ENCODE peak calls at places on chromosomes 3 and 15, in seven cellular contexts. One of them, this sample, is unnamed.

GRCh38 chr15:71011503-71012155 is 103.6 kb upstream of the THSD4 start:
- DNase-seq in prostate gland: peak; percentile 46
- DNase-seq in sigmoid colon: no peak
- DNase-seq in GM23338: peak; percentile 60
- DNase-seq in HCT116: peak; percentile 28
- DNase-seq in HepG2: peak; percentile 3
- DNase-seq in SK-N-SH: peak; percentile 6
- DNase-seq in this sample: no peak

GRCh38 chr15:101426761-101427333 is 62.7 kb downstream of the PCSK6 start:
- DNase-seq in sigmoid colon: no peak
- DNase-seq in HepG2: no peak
- DNase-seq in HCT116: no peak
- DNase-seq in prostate gland: no peak
- DNase-seq in GM23338: no peak
- DNase-seq in SK-N-SH: no peak
- DNase-seq in this sample: no peak

GRCh38 chr15:56886878-56887781 is 31.3 kb upstream of the TCF12 start:
- DNase-seq in HepG2: peak; percentile 88
- DNase-seq in SK-N-SH: peak; percentile 95
- DNase-seq in HCT116: peak; percentile 86
- DNase-seq in sigmoid colon: peak; percentile 97
- DNase-seq in prostate gland: peak; percentile 93
- DNase-seq in GM23338: peak; percentile 95
- DNase-seq in this sample: peak; percentile 87

GRCh38 chr3:192054881-192055280 is 593.9 kb downstream of the PYDC2 start:
- DNase-seq in SK-N-SH: no peak
- DNase-seq in HCT116: no peak
- DNase-seq in HepG2: no peak
- DNase-seq in GM23338: no peak
- DNase-seq in prostate gland: no peak
- DNase-seq in sigmoid colon: no peak
- DNase-seq in this sample: no peak

GRCh38 chr15:74192751-74193150 is 9.8 kb downstream of the STRA6 start:
- DNase-seq in SK-N-SH: no peak
- DNase-seq in HCT116: no peak
- DNase-seq in prostate gland: no peak
- DNase-seq in HepG2: no peak
- DNase-seq in GM23338: no peak
- DNase-seq in sigmoid colon: no peak
- DNase-seq in this sample: no peak

GRCh38 chr3:71380096-71380495 is 203.4 kb downstream of the FOXP1 start:
- DNase-seq in sigmoid colon: no peak
- DNase-seq in GM23338: peak; percentile 50
- DNase-seq in HCT116: no peak
- DNase-seq in prostate gland: no peak
- DNase-seq in HepG2: peak; percentile 57
- DNase-seq in SK-N-SH: peak; percentile 18
- DNase-seq in this sample: no peak

GRCh38 chr15:74251187-74251811 is 15.2 kb downstream of the CCDC33 start:
- DNase-seq in SK-N-SH: peak; percentile 54
- DNase-seq in sigmoid colon: no peak
- DNase-seq in HepG2: no peak
- DNase-seq in HCT116: no peak
- DNase-seq in prostate gland: peak; percentile 88
- DNase-seq in GM23338: no peak
- DNase-seq in this sample: peak; percentile 84

GRCh38 chr15:38555686-38556334 is 8.8 kb downstream of the RASGRP1 start:
- DNase-seq in sigmoid colon: no peak
- DNase-seq in SK-N-SH: no peak
- DNase-seq in HepG2: no peak
- DNase-seq in HCT116: no peak
- DNase-seq in prostate gland: no peak
- DNase-seq in GM23338: no peak
- DNase-seq in this sample: no peak

GRCh38 chr15:22930782-22931484 is 49.2 kb downstream of the CYFIP1 start:
- DNase-seq in SK-N-SH: no peak
- DNase-seq in HepG2: no peak
- DNase-seq in HCT116: no peak
- DNase-seq in sigmoid colon: no peak
- DNase-seq in GM23338: no peak
- DNase-seq in prostate gland: peak; percentile 55
- DNase-seq in this sample: peak; percentile 57

GRCh38 chr15:63353261-63353660 is 28.4 kb downstream of the CA12 start:
- DNase-seq in HepG2: no peak
- DNase-seq in sigmoid colon: peak; percentile 15
- DNase-seq in HCT116: no peak
- DNase-seq in SK-N-SH: no peak
- DNase-seq in prostate gland: no peak
- DNase-seq in GM23338: no peak
- DNase-seq in this sample: no peak

GRCh38 chr15:56040081-56041035 is 46.9 kb upstream of the NEDD4 start:
- DNase-seq in GM23338: peak; percentile 54
- DNase-seq in SK-N-SH: no peak
- DNase-seq in sigmoid colon: peak; percentile 87
- DNase-seq in HCT116: peak; percentile 88
- DNase-seq in prostate gland: peak; percentile 76
- DNase-seq in HepG2: peak; percentile 80
- DNase-seq in this sample: no peak

GRCh38 chr3:13414040-13414729 is 5.9 kb downstream of the NUP210 start:
- DNase-seq in HCT116: no peak
- DNase-seq in HepG2: no peak
- DNase-seq in GM23338: no peak
- DNase-seq in sigmoid colon: no peak
- DNase-seq in SK-N-SH: no peak
- DNase-seq in prostate gland: no peak
- DNase-seq in this sample: no peak

GRCh38 chr3:192801985-192802384 is 74.6 kb upstream of the FGF12 start:
- DNase-seq in SK-N-SH: no peak
- DNase-seq in HCT116: no peak
- DNase-seq in GM23338: no peak
- DNase-seq in prostate gland: no peak
- DNase-seq in HepG2: no peak
- DNase-seq in sigmoid colon: no peak
- DNase-seq in this sample: no peak

GRCh38 chr3:61009025-61009424 is 242.2 kb downstream of the FHIT start:
- DNase-seq in GM23338: peak; percentile 55
- DNase-seq in sigmoid colon: no peak
- DNase-seq in HCT116: no peak
- DNase-seq in SK-N-SH: no peak
- DNase-seq in HepG2: no peak
- DNase-seq in prostate gland: no peak
- DNase-seq in this sample: no peak

GRCh38 chr3:100518983-100519382 is 26.6 kb downstream of the TMEM45A start:
- DNase-seq in HepG2: no peak
- DNase-seq in sigmoid colon: no peak
- DNase-seq in GM23338: no peak
- DNase-seq in prostate gland: no peak
- DNase-seq in HCT116: no peak
- DNase-seq in SK-N-SH: no peak
- DNase-seq in this sample: no peak

GRCh38 chr3:160810360-160810759 is 54.3 kb downstream of the PPM1L start:
- DNase-seq in sigmoid colon: no peak
- DNase-seq in GM23338: no peak
- DNase-seq in HCT116: no peak
- DNase-seq in SK-N-SH: no peak
- DNase-seq in prostate gland: no peak
- DNase-seq in HepG2: no peak
- DNase-seq in this sample: no peak

GRCh38 chr15:48946088-48946839 is 17.5 kb downstream of the SHC4 start:
- DNase-seq in HepG2: no peak
- DNase-seq in GM23338: no peak
- DNase-seq in HCT116: no peak
- DNase-seq in sigmoid colon: no peak
- DNase-seq in prostate gland: no peak
- DNase-seq in SK-N-SH: no peak
- DNase-seq in this sample: no peak

GRCh38 chr3:85821130-85821756 is 862.5 kb downstream of the CADM2 start:
- DNase-seq in sigmoid colon: no peak
- DNase-seq in prostate gland: no peak
- DNase-seq in SK-N-SH: peak; percentile 5
- DNase-seq in GM23338: peak; percentile 73
- DNase-seq in HepG2: peak; percentile 23
- DNase-seq in HCT116: no peak
- DNase-seq in this sample: no peak

GRCh38 chr3:190220362-190220761 is 99.7 kb upstream of the P3H2 start:
- DNase-seq in sigmoid colon: no peak
- DNase-seq in HepG2: no peak
- DNase-seq in GM23338: no peak
- DNase-seq in prostate gland: no peak
- DNase-seq in SK-N-SH: no peak
- DNase-seq in HCT116: no peak
- DNase-seq in this sample: no peak

GRCh38 chr3:186524616-186525015 is 19.6 kb downstream of the CRYGS start:
- DNase-seq in sigmoid colon: no peak
- DNase-seq in GM23338: no peak
- DNase-seq in HCT116: no peak
- DNase-seq in prostate gland: no peak
- DNase-seq in HepG2: no peak
- DNase-seq in SK-N-SH: no peak
- DNase-seq in this sample: no peak

GRCh38 chr15:34754674-34755418 is at the start of gene GJD2:
- DNase-seq in GM23338: peak; percentile 85
- DNase-seq in prostate gland: no peak
- DNase-seq in HepG2: no peak
- DNase-seq in HCT116: no peak
- DNase-seq in sigmoid colon: no peak
- DNase-seq in SK-N-SH: peak; percentile 82
- DNase-seq in this sample: no peak

GRCh38 chr3:122967376-122968164 is 60.0 kb downstream of the SEMA5B start:
- DNase-seq in GM23338: no peak
- DNase-seq in sigmoid colon: no peak
- DNase-seq in HCT116: no peak
- DNase-seq in prostate gland: no peak
- DNase-seq in SK-N-SH: no peak
- DNase-seq in HepG2: no peak
- DNase-seq in this sample: no peak

GRCh38 chr3:170697131-170697530 is 111.3 kb upstream of the SLC7A14 start:
- DNase-seq in HCT116: no peak
- DNase-seq in GM23338: no peak
- DNase-seq in HepG2: no peak
- DNase-seq in prostate gland: no peak
- DNase-seq in sigmoid colon: no peak
- DNase-seq in SK-N-SH: no peak
- DNase-seq in this sample: no peak

GRCh38 chr3:38027466-38028465 is 1.7 kb downstream of the PLCD1 start:
- DNase-seq in HCT116: no peak
- DNase-seq in prostate gland: no peak
- DNase-seq in GM23338: no peak
- DNase-seq in sigmoid colon: no peak
- DNase-seq in HepG2: no peak
- DNase-seq in SK-N-SH: no peak
- DNase-seq in this sample: peak; percentile 53

GRCh38 chr15:91223902-91224301 is 123.8 kb downstream of the SV2B start:
- DNase-seq in GM23338: no peak
- DNase-seq in prostate gland: no peak
- DNase-seq in HepG2: no peak
- DNase-seq in sigmoid colon: no peak
- DNase-seq in HCT116: no peak
- DNase-seq in SK-N-SH: no peak
- DNase-seq in this sample: no peak

GRCh38 chr3:188571531-188572115 is 417.7 kb downstream of the LPP start:
- DNase-seq in GM23338: no peak
- DNase-seq in SK-N-SH: no peak
- DNase-seq in HepG2: no peak
- DNase-seq in prostate gland: no peak
- DNase-seq in HCT116: no peak
- DNase-seq in sigmoid colon: no peak
- DNase-seq in this sample: no peak

GRCh38 chr3:24641628-24642027 is 147.0 kb upstream of the THRB start:
- DNase-seq in GM23338: no peak
- DNase-seq in SK-N-SH: no peak
- DNase-seq in HepG2: no peak
- DNase-seq in prostate gland: no peak
- DNase-seq in HCT116: no peak
- DNase-seq in sigmoid colon: no peak
- DNase-seq in this sample: no peak

GRCh38 chr3:151558621-151559020 is 97.8 kb upstream of the IGSF10 start:
- DNase-seq in GM23338: no peak
- DNase-seq in SK-N-SH: no peak
- DNase-seq in HCT116: no peak
- DNase-seq in HepG2: no peak
- DNase-seq in prostate gland: no peak
- DNase-seq in sigmoid colon: no peak
- DNase-seq in this sample: no peak
- TF ChIP-seq POLR2AphosphoS5 in GM23338: no peak
- TF ChIP-seq POLR2AphosphoS5 in SK-N-SH: no peak
- TF ChIP-seq POLR2AphosphoS5 in HCT116: no peak
- TF ChIP-seq POLR2AphosphoS5 in HepG2: no peak
- TF ChIP-seq POLR2AphosphoS5 in prostate gland: no peak
- TF ChIP-seq POLR2AphosphoS5 in sigmoid colon: no peak
- TF ChIP-seq POLR2AphosphoS5 in this sample: no peak

DNA sequence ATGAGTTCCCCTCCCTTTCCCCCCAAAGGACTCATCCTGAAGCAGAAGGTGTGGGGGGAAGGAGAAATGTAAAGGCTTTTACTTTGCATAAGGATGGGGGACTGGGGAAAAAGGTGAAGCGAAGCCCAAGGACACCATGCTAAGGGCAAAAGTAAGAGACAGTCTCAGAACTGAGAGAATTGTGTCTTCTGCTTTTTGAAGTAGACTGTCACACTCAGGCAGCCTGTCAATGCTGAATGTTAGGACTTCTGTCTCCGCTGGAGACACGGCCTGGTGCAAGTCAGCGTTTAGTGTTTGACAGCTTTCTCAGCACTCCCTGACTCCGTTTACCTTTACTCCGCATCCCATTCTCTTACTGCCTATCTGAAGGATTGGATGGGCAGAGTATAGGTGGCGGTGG is 13.8 kb downstream of the RBM5 start:
- DNase-seq in GM23338: no peak
- DNase-seq in HepG2: no peak
- DNase-seq in HCT116: no peak
- DNase-seq in SK-N-SH: no peak
- DNase-seq in sigmoid colon: no peak
- DNase-seq in prostate gland: no peak
- DNase-seq in this sample: no peak
- TF ChIP-seq POLR2AphosphoS5 in GM23338: no peak
- TF ChIP-seq POLR2AphosphoS5 in HepG2: no peak
- TF ChIP-seq POLR2AphosphoS5 in HCT116: no peak
- TF ChIP-seq POLR2AphosphoS5 in SK-N-SH: no peak
- TF ChIP-seq POLR2AphosphoS5 in sigmoid colon: no peak
- TF ChIP-seq POLR2AphosphoS5 in prostate gland: no peak
- TF ChIP-seq POLR2AphosphoS5 in this sample: no peak

GRCh38 chr3:172974969-172975368 is 166.1 kb downstream of the SPATA16 start:
- DNase-seq in HepG2: no peak
- DNase-seq in GM23338: no peak
- DNase-seq in sigmoid colon: no peak
- DNase-seq in HCT116: no peak
- DNase-seq in prostate gland: no peak
- DNase-seq in SK-N-SH: no peak
- DNase-seq in this sample: no peak

GRCh38 chr3:172973799-172974198 is 167.2 kb downstream of the SPATA16 start:
- DNase-seq in prostate gland: no peak
- DNase-seq in HCT116: no peak
- DNase-seq in sigmoid colon: no peak
- DNase-seq in HepG2: no peak
- DNase-seq in SK-N-SH: no peak
- DNase-seq in GM23338: no peak
- DNase-seq in this sample: no peak

GRCh38 chr3:172972717-172973116 is 168.3 kb downstream of the SPATA16 start:
- DNase-seq in GM23338: no peak
- DNase-seq in SK-N-SH: no peak
- DNase-seq in sigmoid colon: no peak
- DNase-seq in HCT116: no peak
- DNase-seq in prostate gland: no peak
- DNase-seq in HepG2: no peak
- DNase-seq in this sample: no peak
- TF ChIP-seq POLR2AphosphoS5 in GM23338: no peak
- TF ChIP-seq POLR2AphosphoS5 in SK-N-SH: no peak
- TF ChIP-seq POLR2AphosphoS5 in sigmoid colon: no peak
- TF ChIP-seq POLR2AphosphoS5 in HCT116: no peak
- TF ChIP-seq POLR2AphosphoS5 in prostate gland: no peak
- TF ChIP-seq POLR2AphosphoS5 in HepG2: no peak
- TF ChIP-seq POLR2AphosphoS5 in this sample: no peak

GRCh38 chr3:82048711-82049110 is 287.3 kb upstream of the GBE1 start:
- DNase-seq in HCT116: no peak
- DNase-seq in prostate gland: no peak
- DNase-seq in HepG2: no peak
- DNase-seq in SK-N-SH: no peak
- DNase-seq in sigmoid colon: no peak
- DNase-seq in GM23338: no peak
- DNase-seq in this sample: no peak
- TF ChIP-seq POLR2AphosphoS5 in HCT116: no peak
- TF ChIP-seq POLR2AphosphoS5 in prostate gland: no peak
- TF ChIP-seq POLR2AphosphoS5 in HepG2: no peak
- TF ChIP-seq POLR2AphosphoS5 in SK-N-SH: no peak
- TF ChIP-seq POLR2AphosphoS5 in sigmoid colon: no peak
- TF ChIP-seq POLR2AphosphoS5 in GM23338: no peak
- TF ChIP-seq POLR2AphosphoS5 in this sample: no peak

This sample was measured in breast epithelium.